ENCODE peak calls at places on chromosomes 6 and 20, in four cellular contexts. F, O, U and Z are unnamed samples.

GRCh38 chr6:25756382-25757354 is 2.1 kb downstream of the SLC17A4 start:
- DNase-seq in F (no peak), O (no peak), U (no peak), Z (no peak)

GRCh38 chr6:5898102-5898501 is 108.6 kb downstream of the NRN1 start:
- DNase-seq in F (no peak), O (no peak), U (no peak), Z (no peak)

GRCh38 chr6:110020888-110021287 is 42.8 kb downstream of the GPR6 start:
- DNase-seq in F (no peak), O (no peak), U (no peak), Z (no peak)

GRCh38 chr20:5887386-5887785 is 62.9 kb downstream of the TRMT6 start:
- DNase-seq in F (no peak), O (no peak), U (no peak), Z (no peak)

GRCh38 chr6:10528170-10528981 is 7.2 kb downstream of the GCNT2 start:
- DNase-seq in F (peak; percentile 40), O (no peak), U (no peak), Z (no peak)

GRCh38 chr6:9482030-9482731 is 932.7 kb downstream of the TFAP2A start:
- DNase-seq in F (peak; percentile 90), O (no peak), U (no peak), Z (peak; percentile 75)

GRCh38 chr6:95574811-95575210 is 2.5 kb upstream of the MANEA start:
- DNase-seq in F (peak; percentile 80), O (no peak), U (no peak), Z (no peak)

GRCh38 chr6:12324096-12324495 is 33.9 kb downstream of the EDN1 start:
- DNase-seq in F (peak; percentile 100), O (no peak), U (no peak), Z (no peak)

GRCh38 chr6:70823651-70824050 is 133.2 kb downstream of the B3GAT2 start:
- DNase-seq in F (no peak), O (no peak), U (no peak), Z (no peak)

GRCh38 chr6:126372626-126373025 is 32.7 kb downstream of the CENPW start:
- DNase-seq in F (peak; percentile 41), O (no peak), U (no peak), Z (no peak)

GRCh38 chr20:10793741-10794140 is 119.9 kb upstream of the JAG1 start:
- DNase-seq in F (no peak), O (no peak), U (no peak), Z (no peak)

GRCh38 chr6:30212865-30213653 is at the start of gene TRIM26:
- DNase-seq in F (peak; percentile 98), O (peak; percentile 98), U (peak; percentile 92), Z (peak; percentile 89)

GRCh38 chr6:147116043-147116442 is 88.2 kb upstream of the STXBP5 start:
- DNase-seq in F (no peak), O (no peak), U (no peak), Z (no peak)

GRCh38 chr6:1263039-1263849 is 48.7 kb upstream of the FOXQ1 start:
- DNase-seq in F (no peak), O (no peak), U (no peak), Z (no peak)
- TF ChIP-seq CTCF in F (no peak), O (no peak), U (no peak), Z (no peak)

GRCh38 chr20:57408536-57409233 is 17.5 kb downstream of the RBM38 start:
- DNase-seq in F (no peak), O (no peak), U (no peak), Z (no peak)
- TF ChIP-seq CTCF in F (no peak), O (no peak), U (no peak), Z (no peak)

DNA sequence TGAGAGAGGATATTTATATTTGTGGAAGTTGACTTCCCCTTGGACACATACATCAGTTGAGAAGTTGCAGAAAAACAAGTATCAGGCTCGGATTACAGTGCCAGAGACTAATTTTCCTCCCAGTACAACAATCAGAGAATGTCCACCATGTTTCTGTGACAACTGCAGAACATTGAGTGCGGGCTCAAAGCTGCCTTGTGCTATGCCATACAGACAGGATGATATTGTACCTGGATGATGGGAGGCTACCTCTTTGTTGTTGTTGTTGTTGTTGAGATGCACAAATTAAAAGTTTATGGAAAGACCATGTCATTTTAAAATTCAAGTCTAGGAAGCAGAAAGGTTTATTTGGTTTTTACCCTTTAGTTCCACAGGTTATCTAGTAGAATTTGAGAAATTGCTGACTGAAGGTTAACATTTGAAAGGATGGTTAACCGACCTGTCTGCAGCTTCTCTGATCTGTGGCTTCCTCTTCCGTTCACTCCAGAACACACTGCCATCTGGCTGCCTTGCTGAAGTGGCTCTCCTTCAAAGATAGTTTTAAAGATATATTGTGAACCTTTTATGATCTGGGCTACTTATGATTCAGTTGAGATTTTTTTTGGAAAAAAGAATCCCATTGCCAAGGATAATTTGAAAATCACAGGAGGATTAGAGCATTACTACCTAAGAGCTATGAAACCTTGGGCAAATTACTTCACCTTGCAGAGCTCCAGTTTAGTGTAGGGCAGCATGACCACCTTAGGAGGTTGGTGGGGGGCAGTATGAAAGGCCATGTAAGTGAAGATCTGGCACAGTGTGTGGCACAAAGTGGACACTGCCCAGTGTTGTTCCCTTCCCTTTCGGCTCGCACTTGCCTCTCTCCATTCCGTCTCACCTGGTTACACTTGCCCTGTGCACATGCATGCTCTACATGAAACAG is 15.9 kb downstream of the TMEM200A start:
- DNase-seq in F (no peak), O (no peak), U (no peak), Z (no peak)
- TF ChIP-seq CTCF in F (no peak), O (no peak), U (peak; percentile 26), Z (no peak)

GRCh38 chr20:22974354-22974753 is 60.8 kb upstream of the SSTR4 start:
- DNase-seq in F (peak; percentile 55), O (peak; percentile 10), U (no peak), Z (no peak)
- TF ChIP-seq CTCF in F (peak; percentile 51), O (peak; percentile 74), U (no peak), Z (peak; percentile 60)